ENCODE peak calls at places on chromosomes 2 and 18, in ten cellular contexts. One of them, this sample, is unnamed.

GRCh38 chr2:23457990-23458689 is 73.2 kb downstream of the KLHL29 start:
- DNase-seq in HFF-Myc: no peak
- DNase-seq in bronchial epithelial cell: no peak
- DNase-seq in heart right ventricle: no peak
- DNase-seq in mesenchymal stem cell: no peak
- DNase-seq in A549: no peak
- DNase-seq in cardiac muscle cell: no peak
- DNase-seq in astrocyte of the spinal cord: no peak
- DNase-seq in tibial nerve: no peak
- DNase-seq in left ventricle myocardium inferior: no peak
- DNase-seq in this sample: no peak

GRCh38 chr2:54558976-54559410 is 102.9 kb downstream of the SPTBN1 start:
- DNase-seq in HFF-Myc: no peak
- DNase-seq in left ventricle myocardium inferior: no peak
- DNase-seq in A549: peak
- DNase-seq in bronchial epithelial cell: no peak
- DNase-seq in heart right ventricle: no peak
- DNase-seq in astrocyte of the spinal cord: peak
- DNase-seq in cardiac muscle cell: no peak
- DNase-seq in mesenchymal stem cell: peak
- DNase-seq in tibial nerve: no peak
- DNase-seq in this sample: no peak

GRCh38 chr2:31334311-31335026 is 80.1 kb downstream of the XDH start:
- DNase-seq in A549: no peak
- DNase-seq in tibial nerve: no peak
- DNase-seq in astrocyte of the spinal cord: peak
- DNase-seq in cardiac muscle cell: no peak
- DNase-seq in mesenchymal stem cell: no peak
- DNase-seq in heart right ventricle: no peak
- DNase-seq in bronchial epithelial cell: peak
- DNase-seq in HFF-Myc: no peak
- DNase-seq in left ventricle myocardium inferior: no peak
- DNase-seq in this sample: no peak

GRCh38 chr2:8193146-8193545 is 488.7 kb upstream of the ID2 start:
- DNase-seq in A549: no peak
- DNase-seq in left ventricle myocardium inferior: no peak
- DNase-seq in mesenchymal stem cell: no peak
- DNase-seq in astrocyte of the spinal cord: no peak
- DNase-seq in heart right ventricle: no peak
- DNase-seq in cardiac muscle cell: no peak
- DNase-seq in tibial nerve: no peak
- DNase-seq in HFF-Myc: no peak
- DNase-seq in bronchial epithelial cell: no peak
- DNase-seq in this sample: no peak

GRCh38 chr2:172234716-172235661 is 132.3 kb upstream of the DLX2 start:
- DNase-seq in astrocyte of the spinal cord: no peak
- DNase-seq in left ventricle myocardium inferior: no peak
- DNase-seq in tibial nerve: no peak
- DNase-seq in mesenchymal stem cell: no peak
- DNase-seq in A549: peak
- DNase-seq in HFF-Myc: no peak
- DNase-seq in heart right ventricle: peak
- DNase-seq in bronchial epithelial cell: no peak
- DNase-seq in cardiac muscle cell: no peak
- DNase-seq in this sample: no peak

GRCh38 chr2:167192833-167193232 is 304.6 kb downstream of the XIRP2 start:
- DNase-seq in astrocyte of the spinal cord: peak
- DNase-seq in cardiac muscle cell: no peak
- DNase-seq in HFF-Myc: no peak
- DNase-seq in A549: no peak
- DNase-seq in left ventricle myocardium inferior: no peak
- DNase-seq in mesenchymal stem cell: no peak
- DNase-seq in tibial nerve: no peak
- DNase-seq in bronchial epithelial cell: no peak
- DNase-seq in heart right ventricle: no peak
- DNase-seq in this sample: peak

GRCh38 chr2:149100739-149101699 is 62.5 kb downstream of the LYPD6B start:
- DNase-seq in heart right ventricle: no peak
- DNase-seq in HFF-Myc: no peak
- DNase-seq in left ventricle myocardium inferior: no peak
- DNase-seq in astrocyte of the spinal cord: no peak
- DNase-seq in mesenchymal stem cell: no peak
- DNase-seq in bronchial epithelial cell: no peak
- DNase-seq in cardiac muscle cell: no peak
- DNase-seq in A549: no peak
- DNase-seq in tibial nerve: no peak
- DNase-seq in this sample: no peak

GRCh38 chr2:100702444-100703134 is 117.3 kb upstream of the NPAS2 start:
- DNase-seq in left ventricle myocardium inferior: no peak
- DNase-seq in A549: no peak
- DNase-seq in tibial nerve: no peak
- DNase-seq in astrocyte of the spinal cord: no peak
- DNase-seq in bronchial epithelial cell: no peak
- DNase-seq in mesenchymal stem cell: no peak
- DNase-seq in HFF-Myc: no peak
- DNase-seq in heart right ventricle: no peak
- DNase-seq in cardiac muscle cell: no peak
- DNase-seq in this sample: no peak

GRCh38 chr2:88053301-88053700 is 2.3 kb downstream of the KRCC1 start:
- DNase-seq in mesenchymal stem cell: peak
- DNase-seq in bronchial epithelial cell: no peak
- DNase-seq in tibial nerve: no peak
- DNase-seq in HFF-Myc: no peak
- DNase-seq in heart right ventricle: no peak
- DNase-seq in left ventricle myocardium inferior: no peak
- DNase-seq in cardiac muscle cell: peak
- DNase-seq in astrocyte of the spinal cord: peak
- DNase-seq in A549: no peak
- DNase-seq in this sample: peak

GRCh38 chr2:53252115-53252514 is 515.5 kb upstream of the CHAC2 start:
- DNase-seq in heart right ventricle: no peak
- DNase-seq in A549: no peak
- DNase-seq in HFF-Myc: no peak
- DNase-seq in bronchial epithelial cell: no peak
- DNase-seq in cardiac muscle cell: no peak
- DNase-seq in left ventricle myocardium inferior: no peak
- DNase-seq in tibial nerve: no peak
- DNase-seq in mesenchymal stem cell: no peak
- DNase-seq in astrocyte of the spinal cord: no peak
- DNase-seq in this sample: no peak

GRCh38 chr18:48939368-48940097 is 11.2 kb downstream of the SMAD7 start:
- DNase-seq in tibial nerve: no peak
- DNase-seq in astrocyte of the spinal cord: peak
- DNase-seq in A549: no peak
- DNase-seq in cardiac muscle cell: peak
- DNase-seq in mesenchymal stem cell: peak
- DNase-seq in bronchial epithelial cell: no peak
- DNase-seq in HFF-Myc: no peak
- DNase-seq in heart right ventricle: peak
- DNase-seq in left ventricle myocardium inferior: peak
- DNase-seq in this sample: peak

GRCh38 chr18:48940854-48941531 is 9.8 kb downstream of the SMAD7 start:
- DNase-seq in cardiac muscle cell: no peak
- DNase-seq in bronchial epithelial cell: no peak
- DNase-seq in tibial nerve: no peak
- DNase-seq in heart right ventricle: no peak
- DNase-seq in HFF-Myc: no peak
- DNase-seq in mesenchymal stem cell: peak
- DNase-seq in A549: no peak
- DNase-seq in astrocyte of the spinal cord: no peak
- DNase-seq in left ventricle myocardium inferior: no peak
- DNase-seq in this sample: no peak

GRCh38 chr18:48941672-48942071 is 9.1 kb downstream of the SMAD7 start:
- DNase-seq in mesenchymal stem cell: no peak
- DNase-seq in left ventricle myocardium inferior: no peak
- DNase-seq in cardiac muscle cell: no peak
- DNase-seq in bronchial epithelial cell: no peak
- DNase-seq in tibial nerve: no peak
- DNase-seq in HFF-Myc: no peak
- DNase-seq in heart right ventricle: no peak
- DNase-seq in astrocyte of the spinal cord: no peak
- DNase-seq in A549: no peak
- DNase-seq in this sample: peak

GRCh38 chr18:48937869-48938750 is 12.7 kb downstream of the SMAD7 start:
- DNase-seq in left ventricle myocardium inferior: no peak
- DNase-seq in tibial nerve: no peak
- DNase-seq in HFF-Myc: no peak
- DNase-seq in heart right ventricle: no peak
- DNase-seq in bronchial epithelial cell: no peak
- DNase-seq in mesenchymal stem cell: no peak
- DNase-seq in cardiac muscle cell: no peak
- DNase-seq in A549: no peak
- DNase-seq in astrocyte of the spinal cord: no peak
- DNase-seq in this sample: no peak

DNA sequence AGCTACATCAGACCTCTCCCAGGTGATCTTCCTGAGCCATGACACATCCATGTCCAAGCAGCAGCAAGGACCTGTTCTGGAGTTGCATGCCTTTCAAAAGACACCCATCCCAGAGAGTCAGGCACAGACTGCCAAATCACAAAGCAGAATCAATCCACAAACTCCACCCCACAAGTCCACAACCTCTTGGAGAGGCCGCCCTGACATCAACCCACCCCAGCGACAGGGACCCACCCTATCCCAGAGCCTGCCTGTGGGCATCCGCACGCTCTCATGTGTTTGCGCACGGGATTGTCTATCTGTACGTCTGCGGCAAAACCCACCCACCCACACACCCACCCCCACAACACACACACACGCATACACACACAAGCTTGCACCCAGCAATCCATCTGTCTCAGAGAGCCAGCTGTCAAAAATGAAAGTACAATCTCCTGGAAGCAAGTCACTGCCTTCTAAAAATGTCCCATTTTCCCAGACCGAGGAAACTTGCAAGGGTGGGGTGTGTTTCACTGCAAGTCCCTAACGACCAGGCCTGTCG is 11.9 kb downstream of the SMAD7 start:
- DNase-seq in tibial nerve: no peak
- DNase-seq in left ventricle myocardium inferior: no peak
- DNase-seq in heart right ventricle: no peak
- DNase-seq in astrocyte of the spinal cord: no peak
- DNase-seq in bronchial epithelial cell: no peak
- DNase-seq in cardiac muscle cell: no peak
- DNase-seq in mesenchymal stem cell: peak
- DNase-seq in HFF-Myc: no peak
- DNase-seq in A549: no peak
- DNase-seq in this sample: no peak
- H3K4me3 ChIP-seq in tibial nerve: peak
- H3K4me3 ChIP-seq in left ventricle myocardium inferior: peak
- H3K4me3 ChIP-seq in heart right ventricle: peak
- H3K4me3 ChIP-seq in astrocyte of the spinal cord: no peak
- H3K4me3 ChIP-seq in bronchial epithelial cell: no peak
- H3K4me3 ChIP-seq in cardiac muscle cell: peak
- H3K4me3 ChIP-seq in mesenchymal stem cell: peak
- H3K4me3 ChIP-seq in HFF-Myc: no peak
- H3K4me3 ChIP-seq in A549: peak
- H3K4me3 ChIP-seq in this sample: no peak

GRCh38 chr2:219544567-219544966 is 739 bp downstream of the TMEM198 start:
- DNase-seq in HFF-Myc: no peak
- DNase-seq in bronchial epithelial cell: no peak
- DNase-seq in left ventricle myocardium inferior: no peak
- DNase-seq in astrocyte of the spinal cord: no peak
- DNase-seq in mesenchymal stem cell: no peak
- DNase-seq in A549: no peak
- DNase-seq in cardiac muscle cell: no peak
- DNase-seq in tibial nerve: no peak
- DNase-seq in heart right ventricle: no peak
- DNase-seq in this sample: no peak
- H3K4me3 ChIP-seq in HFF-Myc: peak
- H3K4me3 ChIP-seq in bronchial epithelial cell: no peak
- H3K4me3 ChIP-seq in left ventricle myocardium inferior: peak
- H3K4me3 ChIP-seq in astrocyte of the spinal cord: no peak
- H3K4me3 ChIP-seq in mesenchymal stem cell: peak
- H3K4me3 ChIP-seq in A549: no peak
- H3K4me3 ChIP-seq in cardiac muscle cell: peak
- H3K4me3 ChIP-seq in tibial nerve: peak
- H3K4me3 ChIP-seq in heart right ventricle: peak
- H3K4me3 ChIP-seq in this sample: peak

DNA sequence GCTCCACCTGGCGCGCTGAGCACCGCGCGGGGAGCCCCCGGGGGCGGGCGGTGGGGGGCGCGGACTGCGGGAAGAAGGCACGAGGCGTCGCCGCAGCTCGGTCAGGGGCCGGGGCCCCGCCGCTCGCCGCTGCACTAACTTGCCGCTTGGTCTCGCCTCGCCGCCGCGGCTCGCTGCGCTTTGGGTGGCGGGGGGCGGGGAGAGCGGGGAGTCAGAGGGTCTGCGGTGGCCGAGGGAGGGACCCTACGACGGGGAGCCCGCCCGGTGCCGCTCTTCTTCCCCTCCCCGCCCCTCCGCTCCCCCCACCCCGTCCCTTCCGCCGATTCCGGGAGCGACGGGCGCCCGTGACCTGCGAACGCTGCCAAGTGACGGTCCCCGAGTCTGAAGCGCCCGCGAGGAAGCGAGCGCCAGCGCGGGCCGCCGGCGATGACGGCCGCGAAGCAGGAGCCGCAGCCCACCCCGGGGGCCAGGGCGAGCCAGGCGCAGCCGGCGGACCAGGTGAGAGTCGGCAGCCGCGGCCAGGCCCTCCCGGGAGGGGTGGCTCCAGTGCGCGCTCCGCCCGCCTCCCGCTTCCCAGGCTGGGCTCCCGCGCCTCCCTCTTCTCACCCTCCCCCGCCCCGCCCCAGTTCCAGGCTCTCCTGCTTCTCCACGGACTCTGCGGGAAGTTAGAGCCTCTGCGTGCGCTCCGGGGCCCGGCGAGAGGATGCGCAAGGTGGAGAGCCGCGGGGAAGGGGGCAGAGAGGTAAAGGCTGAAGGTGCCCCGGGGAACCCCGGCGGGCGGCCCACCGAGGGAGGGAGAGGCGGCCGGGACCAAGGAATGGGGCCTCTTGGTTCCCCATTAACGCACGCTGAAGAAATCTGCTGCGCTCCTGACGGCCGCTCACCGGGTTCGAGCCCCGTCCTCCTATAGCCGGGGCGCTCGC is 719.4 kb downstream of the DPP10 start:
- DNase-seq in cardiac muscle cell: no peak
- DNase-seq in bronchial epithelial cell: no peak
- DNase-seq in HFF-Myc: no peak
- DNase-seq in left ventricle myocardium inferior: no peak
- DNase-seq in A549: no peak
- DNase-seq in astrocyte of the spinal cord: no peak
- DNase-seq in mesenchymal stem cell: no peak
- DNase-seq in tibial nerve: no peak
- DNase-seq in heart right ventricle: no peak
- DNase-seq in this sample: no peak
- H3K4me3 ChIP-seq in cardiac muscle cell: peak
- H3K4me3 ChIP-seq in bronchial epithelial cell: no peak
- H3K4me3 ChIP-seq in HFF-Myc: no peak
- H3K4me3 ChIP-seq in left ventricle myocardium inferior: peak
- H3K4me3 ChIP-seq in A549: no peak
- H3K4me3 ChIP-seq in astrocyte of the spinal cord: no peak
- H3K4me3 ChIP-seq in mesenchymal stem cell: no peak
- H3K4me3 ChIP-seq in tibial nerve: peak
- H3K4me3 ChIP-seq in heart right ventricle: peak
- H3K4me3 ChIP-seq in this sample: no peak

DNA sequence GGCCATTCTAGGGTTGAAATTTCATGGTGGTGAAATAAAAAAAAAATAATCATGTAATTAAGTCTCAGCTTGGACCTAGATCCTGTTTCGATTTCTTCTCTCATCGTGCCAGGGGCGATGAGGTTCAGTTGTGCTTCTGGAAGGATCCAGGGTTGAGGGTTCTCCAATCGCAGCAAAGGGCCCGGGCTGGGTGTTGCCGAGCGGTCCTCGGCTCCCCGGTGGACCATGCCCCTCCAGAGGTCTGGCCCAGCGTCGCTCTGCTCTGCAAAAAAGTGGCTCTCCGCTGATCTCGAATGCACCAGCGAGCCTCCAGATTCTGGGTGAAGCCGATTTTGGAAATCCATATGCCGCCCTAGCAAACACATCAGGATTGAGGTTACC is 39.0 kb downstream of the EN1 start:
- DNase-seq in bronchial epithelial cell: no peak
- DNase-seq in A549: no peak
- DNase-seq in tibial nerve: no peak
- DNase-seq in mesenchymal stem cell: no peak
- DNase-seq in left ventricle myocardium inferior: no peak
- DNase-seq in cardiac muscle cell: peak
- DNase-seq in HFF-Myc: no peak
- DNase-seq in heart right ventricle: no peak
- DNase-seq in astrocyte of the spinal cord: no peak
- DNase-seq in this sample: no peak
- H3K4me3 ChIP-seq in bronchial epithelial cell: no peak
- H3K4me3 ChIP-seq in A549: no peak
- H3K4me3 ChIP-seq in tibial nerve: peak
- H3K4me3 ChIP-seq in mesenchymal stem cell: no peak
- H3K4me3 ChIP-seq in left ventricle myocardium inferior: peak
- H3K4me3 ChIP-seq in cardiac muscle cell: no peak
- H3K4me3 ChIP-seq in HFF-Myc: no peak
- H3K4me3 ChIP-seq in heart right ventricle: peak
- H3K4me3 ChIP-seq in astrocyte of the spinal cord: no peak
- H3K4me3 ChIP-seq in this sample: no peak

This sample was measured in cardiac fibroblast.